ENCODE peak calls at places on chromosome 4, in ten cellular contexts. F is RCC 7860; E is GM13976; N is mucosa of descending colon; R is central memory CD4-positive, alpha-beta T cell; T is posterior vena cava; A is lung; G is HT1080; K is stimulated activated CD8-positive, alpha-beta memory T cell treated with anti-CD3 and anti-CD28 coated beads, Interleukin-4, amount 100 ng/mL, for 24 hours; B is HCEC 1CT. V is an unnamed sample.

GRCh38 chr4:138540056-138540800 is 298.1 kb upstream of the SLC7A11 start:
- DNase-seq in F (no peak), E (no peak), N (no peak), R (no peak), T (no peak), A (no peak), G (no peak), K (no peak), B (no peak), V (peak)

GRCh38 chr4:38785901-38786402 is 3.2 kb upstream of the TLR10 start:
- DNase-seq in F (no peak), E (peak), N (no peak), R (no peak), T (no peak), A (no peak), G (no peak), K (no peak), B (no peak), V (no peak)

GRCh38 chr4:159582685-159583084 is 479.8 kb downstream of the RAPGEF2 start:
- DNase-seq in F (no peak), E (no peak), N (no peak), R (no peak), T (no peak), A (no peak), G (no peak), K (no peak), B (no peak), V (no peak)

GRCh38 chr4:163758032-163758431 is 263.5 kb downstream of the TMA16 start:
- DNase-seq in F (no peak), E (no peak), N (no peak), R (no peak), T (no peak), A (no peak), G (no peak), K (no peak), B (no peak), V (no peak)

GRCh38 chr4:174157106-174157607 is 126.3 kb downstream of the FBXO8 start:
- DNase-seq in F (no peak), E (no peak), N (no peak), R (no peak), T (no peak), A (no peak), G (no peak), K (no peak), B (no peak), V (no peak)

GRCh38 chr4:81807386-81807785 is 335.7 kb upstream of the RASGEF1B start:
- DNase-seq in F (no peak), E (no peak), N (no peak), R (no peak), T (no peak), A (no peak), G (no peak), K (no peak), B (no peak), V (no peak)

GRCh38 chr4:288891-289290 is 16.4 kb downstream of the ZNF732 start:
- DNase-seq in F (no peak), E (no peak), N (no peak), R (no peak), T (no peak), A (no peak), G (no peak), K (no peak), B (no peak), V (no peak)

GRCh38 chr4:99436976-99437655 is 2.0 kb upstream of the ADH7 start:
- DNase-seq in F (no peak), E (no peak), N (no peak), R (no peak), T (no peak), A (no peak), G (no peak), K (no peak), B (no peak), V (no peak)

GRCh38 chr4:180057198-180057821 is 2185.9 kb upstream of the TENM3 start:
- DNase-seq in F (no peak), E (peak), N (no peak), R (no peak), T (no peak), A (no peak), G (no peak), K (no peak), B (no peak), V (peak)

GRCh38 chr4:184889683-184890082 is 63.9 kb upstream of the ACSL1 start:
- DNase-seq in F (no peak), E (no peak), N (no peak), R (no peak), T (no peak), A (no peak), G (no peak), K (no peak), B (no peak), V (no peak)

GRCh38 chr4:81042578-81043365 is 12.3 kb downstream of the BMP3 start:
- DNase-seq in F (no peak), E (no peak), N (no peak), R (no peak), T (no peak), A (no peak), G (no peak), K (no peak), B (no peak), V (no peak)

GRCh38 chr4:6916587-6917444 is 7.2 kb downstream of the TBC1D14 start:
- DNase-seq in F (no peak), E (no peak), N (peak), R (peak), T (no peak), A (peak), G (no peak), K (no peak), B (no peak), V (no peak)

GRCh38 chr4:152666946-152667345 is 12.9 kb downstream of the TMEM154 start:
- DNase-seq in F (no peak), E (no peak), N (no peak), R (no peak), T (no peak), A (no peak), G (no peak), K (no peak), B (no peak), V (no peak)

GRCh38 chr4:181752516-181752915 is 490.7 kb upstream of the TENM3 start:
- DNase-seq in F (no peak), E (no peak), N (no peak), R (no peak), T (no peak), A (no peak), G (no peak), K (no peak), B (no peak), V (peak)

GRCh38 chr4:56424697-56425514 is 10.5 kb downstream of the PPAT start:
- DNase-seq in F (no peak), E (peak), N (peak), R (peak), T (no peak), A (no peak), G (no peak), K (no peak), B (peak), V (peak)

GRCh38 chr4:111014537-111014936 is 391.7 kb upstream of the PITX2 start:
- DNase-seq in F (no peak), E (no peak), N (no peak), R (no peak), T (no peak), A (no peak), G (no peak), K (no peak), B (no peak), V (no peak)

GRCh38 chr4:169975131-169975836 is 50.9 kb downstream of the MFAP3L start:
- DNase-seq in F (no peak), E (no peak), N (no peak), R (no peak), T (no peak), A (no peak), G (no peak), K (no peak), B (no peak), V (no peak)

GRCh38 chr4:184406915-184407314 is 67.4 kb downstream of the IRF2 start:
- DNase-seq in F (no peak), E (no peak), N (peak), R (no peak), T (no peak), A (no peak), G (no peak), K (no peak), B (no peak), V (no peak)

GRCh38 chr4:44928062-44928380 is 201.7 kb upstream of the GNPDA2 start:
- DNase-seq in F (no peak), E (no peak), N (no peak), R (no peak), T (no peak), A (no peak), G (no peak), K (no peak), B (no peak), V (no peak)

GRCh38 chr4:15043922-15044321 is 41.6 kb downstream of the CPEB2 start:
- DNase-seq in F (no peak), E (no peak), N (no peak), R (no peak), T (no peak), A (no peak), G (no peak), K (no peak), B (no peak), V (no peak)

GRCh38 chr4:7206385-7206784 is 14.0 kb downstream of the SORCS2 start:
- DNase-seq in F (peak), E (no peak), N (no peak), R (no peak), T (peak), A (no peak), G (peak), K (no peak), B (no peak), V (peak)

GRCh38 chr4:121989715-121990114 is 37.9 kb upstream of the TRPC3 start:
- DNase-seq in F (no peak), E (no peak), N (no peak), R (no peak), T (no peak), A (no peak), G (peak), K (no peak), B (no peak), V (peak)

GRCh38 chr4:10917475-10918103 is 233.0 kb upstream of the CLNK start:
- DNase-seq in F (no peak), E (no peak), N (peak), R (no peak), T (no peak), A (no peak), G (no peak), K (no peak), B (no peak), V (peak)

GRCh38 chr4:72112514-72113156 is 80.8 kb downstream of the NPFFR2 start:
- DNase-seq in F (peak), E (peak), N (no peak), R (no peak), T (no peak), A (no peak), G (peak), K (no peak), B (peak), V (peak)

V was measured in astrocyte of the spinal cord.